ENCODE peak calls at places on chromosomes 1 and 21, in ten cellular contexts. One of them, this sample, is unnamed.

GRCh38 chr1:36530261-36530660 is 47.5 kb upstream of the CSF3R start:
- DNase-seq in spleen: no peak
- DNase-seq in sigmoid colon: peak
- DNase-seq in esophagus muscularis mucosa: no peak
- DNase-seq in breast epithelium: no peak
- DNase-seq in HCT116: no peak
- DNase-seq in upper lobe of left lung: no peak
- DNase-seq in GM12878: no peak
- DNase-seq in K562: no peak
- DNase-seq in suprapubic skin: peak
- DNase-seq in this sample: no peak

GRCh38 chr1:226787638-226788037 is 48.6 kb upstream of the ITPKB start:
- DNase-seq in suprapubic skin: no peak
- DNase-seq in upper lobe of left lung: no peak
- DNase-seq in K562: no peak
- DNase-seq in GM12878: no peak
- DNase-seq in sigmoid colon: no peak
- DNase-seq in HCT116: no peak
- DNase-seq in esophagus muscularis mucosa: no peak
- DNase-seq in spleen: no peak
- DNase-seq in breast epithelium: no peak
- DNase-seq in this sample: no peak

GRCh38 chr1:12032141-12032710 is 12.9 kb downstream of the MIIP start:
- DNase-seq in GM12878: no peak
- DNase-seq in K562: no peak
- DNase-seq in esophagus muscularis mucosa: no peak
- DNase-seq in suprapubic skin: no peak
- DNase-seq in breast epithelium: no peak
- DNase-seq in HCT116: no peak
- DNase-seq in spleen: no peak
- DNase-seq in upper lobe of left lung: peak
- DNase-seq in sigmoid colon: no peak
- DNase-seq in this sample: no peak

GRCh38 chr1:183882328-183883167 is 77.6 kb downstream of the RGL1 start:
- DNase-seq in sigmoid colon: no peak
- DNase-seq in GM12878: no peak
- DNase-seq in HCT116: no peak
- DNase-seq in upper lobe of left lung: peak
- DNase-seq in suprapubic skin: no peak
- DNase-seq in spleen: no peak
- DNase-seq in K562: no peak
- DNase-seq in esophagus muscularis mucosa: no peak
- DNase-seq in breast epithelium: no peak
- DNase-seq in this sample: no peak

GRCh38 chr1:67192902-67193301 is 26.6 kb downstream of the IL23R start:
- DNase-seq in esophagus muscularis mucosa: no peak
- DNase-seq in suprapubic skin: no peak
- DNase-seq in HCT116: no peak
- DNase-seq in upper lobe of left lung: no peak
- DNase-seq in spleen: no peak
- DNase-seq in sigmoid colon: no peak
- DNase-seq in K562: peak
- DNase-seq in GM12878: no peak
- DNase-seq in breast epithelium: no peak
- DNase-seq in this sample: no peak

GRCh38 chr1:178096421-178096820 is 2.5 kb downstream of the RASAL2 start:
- DNase-seq in spleen: no peak
- DNase-seq in suprapubic skin: no peak
- DNase-seq in esophagus muscularis mucosa: no peak
- DNase-seq in K562: no peak
- DNase-seq in GM12878: no peak
- DNase-seq in HCT116: no peak
- DNase-seq in sigmoid colon: no peak
- DNase-seq in breast epithelium: no peak
- DNase-seq in upper lobe of left lung: no peak
- DNase-seq in this sample: no peak

GRCh38 chr21:21200103-21200938 is 202.1 kb downstream of the NCAM2 start:
- DNase-seq in upper lobe of left lung: peak
- DNase-seq in suprapubic skin: peak
- DNase-seq in K562: peak
- DNase-seq in sigmoid colon: peak
- DNase-seq in GM12878: no peak
- DNase-seq in spleen: no peak
- DNase-seq in breast epithelium: peak
- DNase-seq in HCT116: no peak
- DNase-seq in esophagus muscularis mucosa: no peak
- DNase-seq in this sample: no peak

GRCh38 chr1:52368383-52369172 is 2.6 kb upstream of the CC2D1B start:
- DNase-seq in GM12878: no peak
- DNase-seq in HCT116: peak
- DNase-seq in spleen: peak
- DNase-seq in K562: no peak
- DNase-seq in sigmoid colon: no peak
- DNase-seq in breast epithelium: no peak
- DNase-seq in upper lobe of left lung: peak
- DNase-seq in esophagus muscularis mucosa: no peak
- DNase-seq in suprapubic skin: no peak
- DNase-seq in this sample: peak

GRCh38 chr1:184504695-184505338 is 118.0 kb downstream of the C1orf21 start:
- DNase-seq in spleen: no peak
- DNase-seq in suprapubic skin: no peak
- DNase-seq in breast epithelium: no peak
- DNase-seq in esophagus muscularis mucosa: no peak
- DNase-seq in K562: no peak
- DNase-seq in GM12878: no peak
- DNase-seq in sigmoid colon: no peak
- DNase-seq in upper lobe of left lung: no peak
- DNase-seq in HCT116: no peak
- DNase-seq in this sample: no peak

GRCh38 chr1:156268336-156268735 is 14.3 kb downstream of the SMG5 start:
- DNase-seq in upper lobe of left lung: no peak
- DNase-seq in esophagus muscularis mucosa: no peak
- DNase-seq in suprapubic skin: no peak
- DNase-seq in spleen: no peak
- DNase-seq in breast epithelium: no peak
- DNase-seq in sigmoid colon: no peak
- DNase-seq in GM12878: no peak
- DNase-seq in HCT116: no peak
- DNase-seq in K562: no peak
- DNase-seq in this sample: no peak

GRCh38 chr1:95636897-95637296 is 402.9 kb downstream of the RWDD3 start:
- DNase-seq in upper lobe of left lung: no peak
- DNase-seq in sigmoid colon: no peak
- DNase-seq in esophagus muscularis mucosa: no peak
- DNase-seq in GM12878: no peak
- DNase-seq in K562: no peak
- DNase-seq in HCT116: no peak
- DNase-seq in spleen: no peak
- DNase-seq in suprapubic skin: no peak
- DNase-seq in breast epithelium: no peak
- DNase-seq in this sample: no peak
- TF ChIP-seq POLR2AphosphoS5 in upper lobe of left lung: no peak
- TF ChIP-seq POLR2AphosphoS5 in sigmoid colon: no peak
- TF ChIP-seq POLR2AphosphoS5 in esophagus muscularis mucosa: no peak
- TF ChIP-seq POLR2AphosphoS5 in GM12878: no peak
- TF ChIP-seq POLR2AphosphoS5 in K562: no peak
- TF ChIP-seq POLR2AphosphoS5 in HCT116: no peak
- TF ChIP-seq POLR2AphosphoS5 in spleen: no peak
- TF ChIP-seq POLR2AphosphoS5 in suprapubic skin: no peak
- TF ChIP-seq POLR2AphosphoS5 in breast epithelium: no peak
- TF ChIP-seq POLR2AphosphoS5 in this sample: no peak

DNA sequence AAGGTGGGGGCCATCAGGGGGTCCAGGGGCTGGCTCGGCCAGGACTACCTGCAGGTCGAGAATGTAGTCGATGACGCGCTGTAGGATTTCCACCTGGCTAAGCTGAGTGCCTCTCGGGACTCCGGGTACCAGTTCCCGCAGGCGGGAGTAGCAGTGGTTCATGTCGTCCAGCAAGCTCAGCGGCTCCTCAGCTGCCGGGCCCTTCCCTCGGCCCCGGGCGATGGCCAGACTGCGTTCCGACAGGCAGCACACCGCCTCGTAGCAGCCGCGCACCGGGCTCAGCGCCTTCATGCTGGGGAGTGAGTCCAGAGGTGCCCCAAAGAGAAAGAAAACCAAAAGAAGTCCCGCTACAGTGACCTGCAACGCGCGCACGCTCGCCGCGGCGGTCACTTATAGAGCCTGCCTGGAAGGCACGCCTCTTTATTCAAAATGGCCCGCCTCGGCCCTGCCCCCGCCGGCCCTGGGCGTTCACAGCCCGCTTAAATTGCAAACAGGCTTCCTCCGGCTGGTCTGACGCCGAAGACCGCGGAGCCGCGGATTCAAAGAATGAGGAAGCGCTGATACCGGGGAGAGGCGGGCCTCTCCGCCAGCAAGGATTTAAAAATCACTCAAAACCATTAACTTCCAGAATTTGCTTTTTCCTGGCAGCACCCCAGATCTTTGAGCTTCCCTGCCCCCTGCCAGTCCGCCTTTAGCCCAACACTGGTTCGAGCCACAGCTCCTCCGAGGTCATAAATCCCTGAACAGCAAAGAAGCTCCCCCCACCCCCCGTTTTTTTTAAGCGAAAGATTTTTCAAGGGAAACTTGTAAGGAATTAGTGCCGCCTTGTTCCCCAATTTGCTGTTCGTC is at the start of gene ID3:
- DNase-seq in HCT116: peak
- DNase-seq in spleen: peak
- DNase-seq in GM12878: peak
- DNase-seq in K562: peak
- DNase-seq in esophagus muscularis mucosa: peak
- DNase-seq in suprapubic skin: peak
- DNase-seq in sigmoid colon: peak
- DNase-seq in upper lobe of left lung: peak
- DNase-seq in breast epithelium: peak
- DNase-seq in this sample: peak
- TF ChIP-seq POLR2A in HCT116: peak
- TF ChIP-seq POLR2A in spleen: peak
- TF ChIP-seq POLR2A in GM12878: peak
- TF ChIP-seq POLR2A in K562: peak
- TF ChIP-seq POLR2A in esophagus muscularis mucosa: peak
- TF ChIP-seq POLR2A in suprapubic skin: peak
- TF ChIP-seq POLR2A in sigmoid colon: peak
- TF ChIP-seq POLR2A in upper lobe of left lung: peak
- TF ChIP-seq POLR2A in breast epithelium: peak
- TF ChIP-seq POLR2A in this sample: no peak

GRCh38 chr1:51214615-51215131 is 21.4 kb upstream of the RNF11 start:
- DNase-seq in K562: no peak
- DNase-seq in breast epithelium: no peak
- DNase-seq in sigmoid colon: no peak
- DNase-seq in upper lobe of left lung: no peak
- DNase-seq in suprapubic skin: no peak
- DNase-seq in HCT116: no peak
- DNase-seq in GM12878: no peak
- DNase-seq in esophagus muscularis mucosa: no peak
- DNase-seq in spleen: no peak
- DNase-seq in this sample: no peak
- H3K27ac ChIP-seq in K562: no peak
- H3K27ac ChIP-seq in breast epithelium: no peak
- H3K27ac ChIP-seq in sigmoid colon: no peak
- H3K27ac ChIP-seq in upper lobe of left lung: no peak
- H3K27ac ChIP-seq in suprapubic skin: no peak
- H3K27ac ChIP-seq in HCT116: no peak
- H3K27ac ChIP-seq in GM12878: no peak
- H3K27ac ChIP-seq in esophagus muscularis mucosa: no peak
- H3K27ac ChIP-seq in spleen: peak
- H3K27ac ChIP-seq in this sample: no peak

GRCh38 chr1:22053861-22054770 is 1.6 kb downstream of the CDC42 start:
- DNase-seq in GM12878: no peak
- DNase-seq in breast epithelium: no peak
- DNase-seq in sigmoid colon: no peak
- DNase-seq in HCT116: no peak
- DNase-seq in upper lobe of left lung: no peak
- DNase-seq in suprapubic skin: peak
- DNase-seq in spleen: peak
- DNase-seq in esophagus muscularis mucosa: no peak
- DNase-seq in K562: no peak
- DNase-seq in this sample: no peak

GRCh38 chr1:22055463-22055862 is 3.0 kb downstream of the CDC42 start:
- DNase-seq in upper lobe of left lung: no peak
- DNase-seq in GM12878: no peak
- DNase-seq in breast epithelium: no peak
- DNase-seq in esophagus muscularis mucosa: no peak
- DNase-seq in K562: no peak
- DNase-seq in sigmoid colon: no peak
- DNase-seq in suprapubic skin: peak
- DNase-seq in HCT116: no peak
- DNase-seq in spleen: no peak
- DNase-seq in this sample: no peak

GRCh38 chr1:22052115-22053017 is at the start of gene CDC42:
- DNase-seq in suprapubic skin: peak
- DNase-seq in K562: peak
- DNase-seq in upper lobe of left lung: peak
- DNase-seq in breast epithelium: peak
- DNase-seq in esophagus muscularis mucosa: peak
- DNase-seq in spleen: peak
- DNase-seq in sigmoid colon: peak
- DNase-seq in HCT116: peak
- DNase-seq in GM12878: peak
- DNase-seq in this sample: peak

GRCh38 chr1:22051607-22052114 is 848 bp upstream of the CDC42 start:
- DNase-seq in GM12878: no peak
- DNase-seq in sigmoid colon: no peak
- DNase-seq in esophagus muscularis mucosa: no peak
- DNase-seq in breast epithelium: no peak
- DNase-seq in K562: peak
- DNase-seq in HCT116: no peak
- DNase-seq in upper lobe of left lung: no peak
- DNase-seq in spleen: no peak
- DNase-seq in suprapubic skin: peak
- DNase-seq in this sample: no peak

GRCh38 chr1:22053018-22053860 is 730 bp downstream of the CDC42 start:
- DNase-seq in esophagus muscularis mucosa: no peak
- DNase-seq in HCT116: no peak
- DNase-seq in suprapubic skin: peak
- DNase-seq in breast epithelium: peak
- DNase-seq in spleen: peak
- DNase-seq in K562: peak
- DNase-seq in sigmoid colon: peak
- DNase-seq in upper lobe of left lung: peak
- DNase-seq in GM12878: no peak
- DNase-seq in this sample: peak
- TF ChIP-seq POLR2AphosphoS5 in esophagus muscularis mucosa: no peak
- TF ChIP-seq POLR2AphosphoS5 in HCT116: no peak
- TF ChIP-seq POLR2AphosphoS5 in suprapubic skin: no peak
- TF ChIP-seq POLR2AphosphoS5 in breast epithelium: peak
- TF ChIP-seq POLR2AphosphoS5 in spleen: peak
- TF ChIP-seq POLR2AphosphoS5 in K562: no peak
- TF ChIP-seq POLR2AphosphoS5 in sigmoid colon: no peak
- TF ChIP-seq POLR2AphosphoS5 in upper lobe of left lung: no peak
- TF ChIP-seq POLR2AphosphoS5 in GM12878: no peak
- TF ChIP-seq POLR2AphosphoS5 in this sample: peak